ENCODE peak calls at places on chromosomes 7 and 10, in six cellular contexts. One of them, this sample, is unnamed.

GRCh38 chr10:64506963-64507362 is 985.8 kb downstream of the REEP3 start:
- DNase-seq in cardiac fibroblast: no peak
- DNase-seq in CD4-positive, alpha-beta T cell: no peak
- DNase-seq in HCT116: no peak
- DNase-seq in HFFc6: no peak
- DNase-seq in nephron progenitor cell: no peak
- DNase-seq in this sample: no peak

GRCh38 chr7:111089822-111090426 is 1.0 kb upstream of the LRRN3 start:
- DNase-seq in cardiac fibroblast: peak
- DNase-seq in CD4-positive, alpha-beta T cell: no peak
- DNase-seq in HCT116: peak
- DNase-seq in HFFc6: peak
- DNase-seq in nephron progenitor cell: no peak
- DNase-seq in this sample: peak

GRCh38 chr7:106736508-106737201 is 75.7 kb upstream of the CCDC71L start:
- DNase-seq in cardiac fibroblast: peak
- DNase-seq in CD4-positive, alpha-beta T cell: peak
- DNase-seq in HCT116: peak
- DNase-seq in HFFc6: peak
- DNase-seq in nephron progenitor cell: peak
- DNase-seq in this sample: no peak

GRCh38 chr7:86123476-86123875 is 520.2 kb upstream of the GRM3 start:
- DNase-seq in cardiac fibroblast: no peak
- DNase-seq in CD4-positive, alpha-beta T cell: no peak
- DNase-seq in HCT116: no peak
- DNase-seq in HFFc6: no peak
- DNase-seq in nephron progenitor cell: no peak
- DNase-seq in this sample: no peak

GRCh38 chr10:98560585-98560984 is 113.8 kb upstream of the HPS1 start:
- DNase-seq in cardiac fibroblast: no peak
- DNase-seq in CD4-positive, alpha-beta T cell: no peak
- DNase-seq in HCT116: no peak
- DNase-seq in HFFc6: peak
- DNase-seq in nephron progenitor cell: no peak
- DNase-seq in this sample: no peak

GRCh38 chr7:85030893-85031292 is 156.0 kb downstream of the SEMA3D start:
- DNase-seq in cardiac fibroblast: peak
- DNase-seq in CD4-positive, alpha-beta T cell: no peak
- DNase-seq in HCT116: peak
- DNase-seq in HFFc6: peak
- DNase-seq in nephron progenitor cell: no peak
- DNase-seq in this sample: no peak

GRCh38 chr10:34916368-34916767 is 101.3 kb upstream of the PARD3 start:
- DNase-seq in cardiac fibroblast: peak
- DNase-seq in CD4-positive, alpha-beta T cell: no peak
- DNase-seq in HCT116: no peak
- DNase-seq in HFFc6: peak
- DNase-seq in nephron progenitor cell: no peak
- DNase-seq in this sample: no peak

GRCh38 chr10:113030453-113030852 is 80.4 kb downstream of the TCF7L2 start:
- DNase-seq in cardiac fibroblast: peak
- DNase-seq in CD4-positive, alpha-beta T cell: no peak
- DNase-seq in HCT116: no peak
- DNase-seq in HFFc6: peak
- DNase-seq in nephron progenitor cell: no peak
- DNase-seq in this sample: no peak

GRCh38 chr7:121016976-121017375 is 28.5 kb downstream of the CPED1 start:
- DNase-seq in cardiac fibroblast: peak
- DNase-seq in CD4-positive, alpha-beta T cell: no peak
- DNase-seq in HCT116: no peak
- DNase-seq in HFFc6: peak
- DNase-seq in nephron progenitor cell: no peak
- DNase-seq in this sample: no peak

GRCh38 chr10:131016556-131016955 is 295.0 kb downstream of the TCERG1L start:
- DNase-seq in cardiac fibroblast: no peak
- DNase-seq in CD4-positive, alpha-beta T cell: no peak
- DNase-seq in HCT116: no peak
- DNase-seq in HFFc6: no peak
- DNase-seq in nephron progenitor cell: no peak
- DNase-seq in this sample: no peak

GRCh38 chr10:104796817-104797216 is 155.7 kb downstream of the SORCS3 start:
- DNase-seq in cardiac fibroblast: no peak
- DNase-seq in CD4-positive, alpha-beta T cell: no peak
- DNase-seq in HCT116: no peak
- DNase-seq in HFFc6: no peak
- DNase-seq in nephron progenitor cell: no peak
- DNase-seq in this sample: no peak

GRCh38 chr10:119867317-119867716 is 5.3 kb downstream of the MCMBP start:
- DNase-seq in cardiac fibroblast: no peak
- DNase-seq in CD4-positive, alpha-beta T cell: no peak
- DNase-seq in HCT116: no peak
- DNase-seq in HFFc6: no peak
- DNase-seq in nephron progenitor cell: no peak
- DNase-seq in this sample: no peak

GRCh38 chr7:47088329-47089067 is 493.4 kb downstream of the TNS3 start:
- DNase-seq in cardiac fibroblast: peak
- DNase-seq in CD4-positive, alpha-beta T cell: no peak
- DNase-seq in HCT116: peak
- DNase-seq in HFFc6: peak
- DNase-seq in nephron progenitor cell: peak
- DNase-seq in this sample: peak

GRCh38 chr10:113178771-113179170 is 228.7 kb downstream of the TCF7L2 start:
- DNase-seq in cardiac fibroblast: no peak
- DNase-seq in CD4-positive, alpha-beta T cell: no peak
- DNase-seq in HCT116: no peak
- DNase-seq in HFFc6: no peak
- DNase-seq in nephron progenitor cell: no peak
- DNase-seq in this sample: no peak

GRCh38 chr7:141640239-141640840 is 61.6 kb downstream of the DENND11 start:
- DNase-seq in cardiac fibroblast: no peak
- DNase-seq in CD4-positive, alpha-beta T cell: no peak
- DNase-seq in HCT116: no peak
- DNase-seq in HFFc6: no peak
- DNase-seq in nephron progenitor cell: no peak
- DNase-seq in this sample: no peak

GRCh38 chr7:64787295-64787694 is 6.9 kb upstream of the ZNF138 start:
- DNase-seq in cardiac fibroblast: no peak
- DNase-seq in CD4-positive, alpha-beta T cell: no peak
- DNase-seq in HCT116: no peak
- DNase-seq in HFFc6: no peak
- DNase-seq in nephron progenitor cell: no peak
- DNase-seq in this sample: no peak

GRCh38 chr10:121754667-121755066 is 156.4 kb upstream of the FGFR2 start:
- DNase-seq in cardiac fibroblast: no peak
- DNase-seq in CD4-positive, alpha-beta T cell: no peak
- DNase-seq in HCT116: no peak
- DNase-seq in HFFc6: no peak
- DNase-seq in nephron progenitor cell: no peak
- DNase-seq in this sample: no peak

GRCh38 chr10:114917927-114918672 is 19.9 kb upstream of the TRUB1 start:
- DNase-seq in cardiac fibroblast: peak
- DNase-seq in CD4-positive, alpha-beta T cell: no peak
- DNase-seq in HCT116: no peak
- DNase-seq in HFFc6: no peak
- DNase-seq in nephron progenitor cell: no peak
- DNase-seq in this sample: no peak

GRCh38 chr10:9602930-9603459 is 1414.7 kb upstream of the CELF2 start:
- DNase-seq in cardiac fibroblast: no peak
- DNase-seq in CD4-positive, alpha-beta T cell: no peak
- DNase-seq in HCT116: no peak
- DNase-seq in HFFc6: no peak
- DNase-seq in nephron progenitor cell: no peak
- DNase-seq in this sample: no peak

GRCh38 chr10:24849051-24849450 is 103.4 kb downstream of the PRTFDC1 start:
- DNase-seq in cardiac fibroblast: peak
- DNase-seq in CD4-positive, alpha-beta T cell: no peak
- DNase-seq in HCT116: no peak
- DNase-seq in HFFc6: no peak
- DNase-seq in nephron progenitor cell: no peak
- DNase-seq in this sample: no peak

GRCh38 chr10:102511562-102512274 is 7.9 kb downstream of the SUFU start:
- DNase-seq in cardiac fibroblast: no peak
- DNase-seq in CD4-positive, alpha-beta T cell: no peak
- DNase-seq in HCT116: no peak
- DNase-seq in HFFc6: no peak
- DNase-seq in nephron progenitor cell: no peak
- DNase-seq in this sample: no peak

DNA sequence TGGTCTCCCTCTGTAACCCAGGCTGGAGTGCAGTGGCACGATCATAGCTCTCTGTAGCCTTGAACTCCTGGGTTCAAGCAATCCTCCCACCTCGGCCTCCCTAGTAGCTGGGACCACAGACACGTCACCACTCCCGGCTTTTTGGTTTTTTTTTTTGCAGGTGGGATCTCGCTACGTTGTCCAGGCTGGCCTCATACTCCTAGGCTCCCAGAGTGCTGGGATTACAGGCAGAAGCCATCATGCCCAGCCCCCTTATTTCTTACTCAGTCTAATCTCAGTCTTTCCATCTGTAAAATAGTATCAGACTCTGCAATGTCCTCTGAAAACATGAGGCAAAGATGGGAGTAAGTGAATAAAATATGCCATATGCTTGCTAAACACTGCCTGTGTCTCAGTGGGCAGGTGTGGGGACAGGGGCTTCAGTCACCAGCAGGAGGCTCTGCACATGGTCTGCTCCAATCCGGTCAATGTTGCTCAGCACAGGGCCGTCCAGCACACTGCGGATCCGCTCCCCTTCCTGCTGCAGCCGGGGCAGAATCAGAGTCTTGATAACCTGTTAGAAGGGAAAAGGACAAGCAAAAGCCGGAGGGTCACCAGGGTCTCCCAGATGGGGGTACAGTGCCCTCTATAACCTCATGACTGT is 8.2 kb downstream of the AP4M1 start:
- DNase-seq in cardiac fibroblast: no peak
- DNase-seq in CD4-positive, alpha-beta T cell: no peak
- DNase-seq in HCT116: no peak
- DNase-seq in HFFc6: no peak
- DNase-seq in nephron progenitor cell: no peak
- DNase-seq in this sample: no peak
- TF ChIP-seq CTCF in cardiac fibroblast: no peak
- TF ChIP-seq CTCF in CD4-positive, alpha-beta T cell: no peak
- TF ChIP-seq CTCF in HCT116: peak
- TF ChIP-seq CTCF in HFFc6: peak
- TF ChIP-seq CTCF in nephron progenitor cell: no peak
- TF ChIP-seq CTCF in this sample: no peak

DNA sequence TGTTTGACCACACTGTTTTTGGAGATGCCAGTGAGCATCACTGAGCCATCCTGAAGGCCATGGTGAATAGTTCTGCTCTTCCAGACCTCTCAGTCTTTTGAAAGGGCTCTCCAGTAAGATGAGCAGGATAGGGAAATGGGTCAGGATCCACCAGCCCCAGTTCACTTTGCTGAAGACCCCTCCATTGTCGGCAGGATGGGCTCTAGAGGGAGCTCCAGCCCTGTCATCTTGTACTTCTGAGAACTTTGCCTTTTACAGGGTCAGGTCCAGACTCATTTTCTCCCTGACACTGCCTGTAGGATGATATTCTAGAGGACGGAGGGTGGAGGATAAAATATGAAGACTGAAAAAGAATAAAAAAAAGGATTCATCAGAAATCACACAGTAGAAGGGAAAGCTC is 13.1 kb downstream of the LHFPL3 start:
- DNase-seq in cardiac fibroblast: no peak
- DNase-seq in CD4-positive, alpha-beta T cell: no peak
- DNase-seq in HCT116: no peak
- DNase-seq in HFFc6: no peak
- DNase-seq in nephron progenitor cell: peak
- DNase-seq in this sample: no peak
- TF ChIP-seq CTCF in cardiac fibroblast: no peak
- TF ChIP-seq CTCF in CD4-positive, alpha-beta T cell: no peak
- TF ChIP-seq CTCF in HCT116: peak
- TF ChIP-seq CTCF in HFFc6: no peak
- TF ChIP-seq CTCF in nephron progenitor cell: peak
- TF ChIP-seq CTCF in this sample: peak

DNA sequence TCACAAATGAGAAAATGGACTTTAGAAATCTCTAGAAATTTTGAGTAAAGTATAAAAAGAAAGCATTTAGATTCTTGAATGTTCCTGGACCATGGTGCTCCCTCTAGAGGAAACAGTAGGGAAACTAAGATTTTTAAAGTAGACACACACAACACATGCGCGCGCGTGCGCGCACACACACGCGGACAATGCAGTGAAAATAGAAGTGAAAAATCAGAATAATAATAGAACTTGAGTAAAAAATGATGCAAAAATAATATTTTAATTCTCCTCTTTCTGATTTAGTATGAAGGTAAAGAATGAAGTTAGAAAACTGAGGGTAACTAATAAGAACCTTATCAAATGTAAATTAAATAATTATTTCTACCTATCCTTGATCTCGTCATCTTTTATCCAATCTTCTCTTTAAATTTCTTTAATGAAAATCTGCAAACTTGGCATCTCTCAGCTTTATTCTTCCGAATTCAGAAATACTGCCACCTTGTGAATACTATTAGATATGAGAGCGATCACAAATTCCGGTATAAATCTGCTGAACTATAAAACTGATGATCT is 117.0 kb upstream of the AMPH start:
- DNase-seq in cardiac fibroblast: peak
- DNase-seq in CD4-positive, alpha-beta T cell: no peak
- DNase-seq in HCT116: no peak
- DNase-seq in HFFc6: peak
- DNase-seq in nephron progenitor cell: no peak
- DNase-seq in this sample: no peak
- TF ChIP-seq CTCF in cardiac fibroblast: peak
- TF ChIP-seq CTCF in CD4-positive, alpha-beta T cell: no peak
- TF ChIP-seq CTCF in HCT116: peak
- TF ChIP-seq CTCF in HFFc6: peak
- TF ChIP-seq CTCF in nephron progenitor cell: peak
- TF ChIP-seq CTCF in this sample: peak

GRCh38 chr7:155396661-155397060 is 61.3 kb upstream of the EN2 start:
- DNase-seq in cardiac fibroblast: no peak
- DNase-seq in CD4-positive, alpha-beta T cell: no peak
- DNase-seq in HCT116: no peak
- DNase-seq in HFFc6: no peak
- DNase-seq in nephron progenitor cell: no peak
- DNase-seq in this sample: no peak

GRCh38 chr7:155399577-155399976 is 58.4 kb upstream of the EN2 start:
- DNase-seq in cardiac fibroblast: no peak
- DNase-seq in CD4-positive, alpha-beta T cell: no peak
- DNase-seq in HCT116: no peak
- DNase-seq in HFFc6: no peak
- DNase-seq in nephron progenitor cell: no peak
- DNase-seq in this sample: no peak

GRCh38 chr7:155395176-155395797 is 62.6 kb upstream of the EN2 start:
- DNase-seq in cardiac fibroblast: no peak
- DNase-seq in CD4-positive, alpha-beta T cell: no peak
- DNase-seq in HCT116: no peak
- DNase-seq in HFFc6: no peak
- DNase-seq in nephron progenitor cell: no peak
- DNase-seq in this sample: no peak

GRCh38 chr7:155401884-155402283 is 56.0 kb upstream of the EN2 start:
- DNase-seq in cardiac fibroblast: no peak
- DNase-seq in CD4-positive, alpha-beta T cell: no peak
- DNase-seq in HCT116: no peak
- DNase-seq in HFFc6: no peak
- DNase-seq in nephron progenitor cell: no peak
- DNase-seq in this sample: no peak

DNA sequence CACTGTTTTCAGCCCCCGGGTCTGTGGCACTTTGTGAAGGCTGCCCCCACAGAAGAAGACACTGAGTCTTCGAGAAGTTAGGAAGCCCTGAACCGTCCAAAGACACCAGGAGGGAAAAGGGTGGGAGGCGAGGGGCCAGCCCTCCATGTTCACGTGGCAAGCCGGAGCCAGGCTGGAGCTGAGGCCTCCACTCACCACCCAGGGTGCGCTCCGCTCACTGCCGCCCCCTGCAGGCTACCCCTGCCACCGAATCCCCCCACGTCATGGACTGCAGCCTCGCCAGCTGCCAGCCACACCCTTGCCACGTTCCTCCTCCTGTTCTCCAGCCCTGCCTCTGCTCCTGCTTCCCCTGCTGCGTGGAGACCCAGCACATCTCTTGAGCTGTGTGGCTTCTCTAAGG is 59.0 kb upstream of the EN2 start:
- DNase-seq in cardiac fibroblast: no peak
- DNase-seq in CD4-positive, alpha-beta T cell: no peak
- DNase-seq in HCT116: no peak
- DNase-seq in HFFc6: no peak
- DNase-seq in nephron progenitor cell: no peak
- DNase-seq in this sample: no peak
- TF ChIP-seq CTCF in cardiac fibroblast: no peak
- TF ChIP-seq CTCF in CD4-positive, alpha-beta T cell: no peak
- TF ChIP-seq CTCF in HCT116: peak
- TF ChIP-seq CTCF in HFFc6: peak
- TF ChIP-seq CTCF in nephron progenitor cell: no peak
- TF ChIP-seq CTCF in this sample: peak